ENCODE peak calls at places on chromosomes 6 and 20, in six cellular contexts. K, X, C, O, H and Q are unnamed samples. For H3K27me3, the result is how much of the 10 kb centered on the place peaks cover.

GRCh38 chr6:31781244-31782125 is 4.4 kb upstream of the VWA7 start:
- DNase-seq in O (no peak), X (no peak), H (peak), C (no peak), K (no peak), Q (no peak)

GRCh38 chr20:39004508-39004907 is 42.4 kb downstream of the DHX35 start:
- DNase-seq in C (no peak), H (no peak), X (no peak), K (no peak), O (no peak), Q (no peak)

GRCh38 chr6:36595168-36595818 is 1.1 kb downstream of the SRSF3 start:
- DNase-seq in K (peak), X (no peak), O (no peak), H (no peak), C (peak), Q (no peak)

GRCh38 chr6:98724537-98724936 is 109.8 kb upstream of the POU3F2 start:
- DNase-seq in K (no peak), X (no peak), C (no peak), H (no peak), O (no peak), Q (no peak)

GRCh38 chr6:80163754-80164187 is 57.3 kb downstream of the BCKDHB start:
- DNase-seq in X (no peak), O (no peak), H (no peak), C (no peak), K (peak), Q (no peak)

GRCh38 chr20:58438970-58439808 is 50.2 kb downstream of the VAPB start:
- DNase-seq in C (no peak), K (no peak), O (no peak), H (no peak), X (no peak), Q (no peak)

GRCh38 chr20:10447028-10447427 is 11.9 kb downstream of the SLX4IP start:
- DNase-seq in K (peak), X (peak), C (no peak), H (no peak), O (no peak), Q (no peak)

GRCh38 chr6:4909063-4909645 is 94.7 kb downstream of the RPP40 start:
- DNase-seq in O (no peak), H (no peak), C (no peak), K (no peak), X (no peak), Q (no peak)

GRCh38 chr6:130598021-130598989 is 228.9 kb upstream of the SMLR1 start:
- DNase-seq in O (no peak), C (no peak), X (no peak), H (no peak), K (peak), Q (no peak)

GRCh38 chr6:24431045-24431451 is 28.3 kb downstream of the MRS2 start:
- DNase-seq in X (no peak), O (no peak), K (peak), C (no peak), H (no peak), Q (no peak)

GRCh38 chr6:31898200-31899011 is 908 bp upstream of the EHMT2 start:
- DNase-seq in X (no peak), H (no peak), O (no peak), C (peak), K (no peak), Q (no peak)

GRCh38 chr6:163285689-163286088 is 128.8 kb upstream of the QKI start:
- DNase-seq in C (no peak), K (no peak), H (no peak), O (no peak), X (no peak), Q (no peak)

GRCh38 chr6:26044140-26045045 is 42.8 kb upstream of the HFE start:
- DNase-seq in X (peak), O (peak), H (peak), K (peak), C (peak), Q (no peak)

GRCh38 chr6:20696676-20697075 is 162.4 kb downstream of the CDKAL1 start:
- DNase-seq in H (no peak), X (no peak), K (peak), C (no peak), O (no peak), Q (no peak)

GRCh38 chr6:84623956-84624680 is 140.3 kb downstream of the TBX18 start:
- DNase-seq in H (no peak), O (no peak), K (peak), X (no peak), C (no peak), Q (no peak)

GRCh38 chr20:1820137-1821074 is 74.8 kb upstream of the SIRPA start:
- DNase-seq in O (no peak), X (no peak), H (no peak), C (no peak), K (peak), Q (no peak)

GRCh38 chr6:111709615-111710398 is 104.1 kb upstream of the TRAF3IP2 start:
- DNase-seq in X (peak), H (no peak), O (no peak), K (peak), C (peak), Q (no peak)

GRCh38 chr6:85493389-85493788 is 43.5 kb downstream of the NT5E start:
- DNase-seq in K (no peak), X (no peak), O (no peak), H (no peak), C (no peak), Q (no peak)

GRCh38 chr6:38852215-38852614 is 137.1 kb downstream of the DNAH8 start:
- DNase-seq in H (no peak), O (no peak), K (no peak), X (no peak), C (no peak), Q (no peak)
- H3K27me3 ChIP-seq in H (under half), O (under half), K (under half), X (under half), C (under half), Q (under half)

GRCh38 chr6:159977242-159978214 is 8.6 kb downstream of the IGF2R start:
- DNase-seq in X (no peak), H (no peak), O (no peak), K (no peak), C (peak), Q (no peak)
- H3K27ac ChIP-seq in X (peak), H (no peak), O (peak), K (no peak), C (peak), Q (peak)

GRCh38 chr6:6678185-6678671 is 89.7 kb downstream of the LY86 start:
- DNase-seq in H (peak), X (no peak), O (no peak), K (peak), C (no peak), Q (no peak)
- H3K27me3 ChIP-seq in H (under half), X (under half), O (under half), K (under half), C (under half), Q (under half)

DNA sequence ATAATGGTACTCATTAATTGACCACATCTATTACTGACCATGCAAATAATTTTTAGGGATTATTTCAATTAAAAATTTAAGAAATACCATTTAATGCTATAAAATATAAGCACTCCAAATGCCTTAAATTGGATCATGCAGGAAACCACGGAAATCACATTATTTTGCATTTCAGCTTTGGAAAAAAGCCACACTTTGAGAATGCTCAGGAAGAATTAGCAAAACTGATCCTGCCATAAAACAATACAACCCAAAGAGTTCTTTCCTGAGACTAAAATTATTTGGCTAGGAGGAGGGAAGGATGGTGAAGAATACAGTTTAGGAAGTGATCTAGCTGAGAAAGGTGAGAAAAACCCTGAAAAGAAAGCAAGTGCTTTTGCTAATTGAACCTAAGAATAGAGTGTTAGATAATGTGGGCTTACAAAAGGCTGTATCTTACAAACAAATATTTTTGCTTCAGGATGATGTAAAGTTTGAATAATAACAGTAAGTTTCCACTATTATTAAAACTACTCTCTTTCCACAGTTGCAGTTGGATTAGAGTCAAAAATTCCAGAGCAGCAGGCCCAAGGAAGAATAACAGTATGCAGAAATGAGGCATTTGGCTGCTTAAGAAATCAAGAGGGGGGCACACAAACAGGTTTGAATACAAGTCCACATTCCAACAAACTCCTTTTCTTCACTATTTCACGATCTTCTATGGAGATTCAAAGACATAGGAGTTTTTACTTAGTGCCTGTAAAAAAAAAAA is 565.4 kb downstream of the RFPL4B start:
- DNase-seq in H (no peak), O (no peak), X (no peak), K (no peak), C (no peak), Q (no peak)
- H3K27ac ChIP-seq in H (no peak), O (no peak), X (no peak), K (no peak), C (no peak), Q (no peak)

GRCh38 chr20:63033635-63034510 is 27.1 kb upstream of the BHLHE23 start:
- DNase-seq in H (peak), X (no peak), O (no peak), K (no peak), C (no peak), Q (no peak)

GRCh38 chr20:63031251-63032014 is 24.7 kb upstream of the BHLHE23 start:
- DNase-seq in C (no peak), K (no peak), H (peak), X (no peak), O (no peak), Q (no peak)

GRCh38 chr20:63029358-63030121 is 22.8 kb upstream of the BHLHE23 start:
- DNase-seq in H (peak), C (no peak), X (no peak), O (no peak), K (no peak), Q (no peak)

GRCh38 chr20:63032861-63033634 is 26.3 kb upstream of the BHLHE23 start:
- DNase-seq in C (no peak), X (no peak), K (no peak), H (peak), O (no peak), Q (no peak)

DNA sequence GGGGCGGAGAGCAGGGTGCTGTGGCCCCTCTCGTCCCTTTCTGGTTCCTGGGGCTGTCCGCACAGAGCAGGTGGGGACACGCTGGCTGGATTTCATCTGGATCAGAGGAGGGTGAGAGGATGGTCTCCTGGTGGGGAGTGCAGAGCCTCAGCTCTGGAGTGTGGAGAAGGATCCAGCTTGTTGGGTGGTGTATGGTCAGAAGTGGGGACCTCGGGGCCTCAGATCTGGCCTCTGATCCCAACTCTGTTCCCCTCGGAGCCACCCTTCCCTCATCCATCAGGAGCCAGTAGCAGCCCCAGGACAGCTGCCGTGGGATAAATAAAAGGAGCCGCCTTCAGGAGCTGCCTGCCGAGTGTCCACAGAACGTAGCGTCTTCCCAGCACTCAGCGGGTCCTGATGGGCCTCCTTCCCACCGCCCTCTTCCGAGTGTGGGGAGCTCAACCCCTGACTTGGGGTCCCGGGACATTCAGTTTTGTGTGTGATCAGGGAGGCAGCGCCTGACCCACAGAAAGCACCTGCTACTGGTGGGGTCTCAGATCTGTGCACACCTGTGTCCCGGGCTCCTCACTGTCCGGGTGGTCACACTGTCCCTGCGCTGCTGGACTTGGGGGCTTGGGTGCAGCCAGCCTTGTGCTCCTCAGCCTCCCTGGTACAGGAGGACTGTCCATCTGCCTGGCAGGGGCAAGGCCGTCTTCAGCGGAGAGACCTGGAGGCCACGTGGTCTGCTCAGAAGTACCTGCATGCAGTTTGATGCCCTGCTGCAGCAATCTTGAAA is 25.4 kb upstream of the BHLHE23 start:
- DNase-seq in K (no peak), C (no peak), O (no peak), H (peak), X (no peak), Q (no peak)
- H3K27me3 ChIP-seq in K (half or more), C (half or more), O (under half), H (half or more), X (under half), Q (under half)

DNA sequence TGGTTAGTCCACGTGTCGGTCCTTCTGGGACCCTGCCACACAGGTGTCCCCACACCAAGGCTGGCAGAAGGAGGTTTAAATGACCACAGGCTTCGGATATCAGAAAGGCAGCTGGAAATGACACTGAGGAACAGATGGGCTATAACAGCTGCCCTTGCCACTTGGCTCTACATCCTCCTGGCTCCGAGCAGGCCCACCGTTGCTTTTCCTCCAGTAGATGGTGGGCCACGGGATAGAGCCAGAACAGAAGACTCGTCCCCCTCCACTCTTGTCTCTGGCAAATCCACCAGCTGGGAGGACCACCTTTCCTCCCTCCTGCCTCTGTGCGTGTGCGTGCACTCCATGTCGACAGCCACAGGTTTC is 17.6 kb downstream of the WRNIP1 start:
- DNase-seq in C (no peak), X (no peak), H (no peak), K (no peak), O (no peak), Q (no peak)
- H3K27ac ChIP-seq in C (no peak), X (no peak), H (no peak), K (no peak), O (peak), Q (no peak)

GRCh38 chr6:30380464-30380863 is 35.5 kb downstream of the RPP21 start:
- DNase-seq in C (no peak), O (no peak), X (no peak), H (no peak), K (no peak), Q (no peak)

DNA sequence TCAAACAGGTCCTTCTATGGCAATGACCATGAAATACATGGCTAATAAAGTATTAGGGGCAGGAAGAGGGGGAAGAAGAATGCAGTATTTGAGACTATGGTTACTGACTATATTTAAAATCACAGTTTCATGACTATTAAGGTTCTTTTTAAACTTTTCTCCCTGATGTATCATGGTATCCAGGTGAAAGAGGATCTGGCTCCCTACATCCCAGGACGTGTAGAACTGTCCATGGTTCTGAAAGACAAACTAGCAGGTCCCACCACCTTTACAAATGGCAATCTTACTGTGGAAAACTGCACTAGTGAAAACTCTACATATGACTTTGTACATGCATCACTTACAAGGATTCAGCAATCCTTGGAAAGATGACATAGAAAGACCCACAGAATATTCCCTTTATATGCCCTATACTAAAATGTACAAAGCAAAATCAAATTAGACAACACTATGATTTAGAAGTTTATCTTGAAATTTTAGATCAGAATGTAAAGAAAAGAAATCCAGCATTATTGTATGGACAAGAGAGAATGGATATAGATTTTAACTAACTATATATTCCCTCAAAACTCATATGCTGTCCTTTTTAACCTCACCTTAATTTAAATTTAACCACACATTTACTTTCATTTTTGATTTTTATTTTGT is 33.5 kb downstream of the RPP21 start:
- DNase-seq in X (no peak), C (no peak), K (no peak), H (no peak), O (no peak), Q (no peak)
- H3K27me3 ChIP-seq in X (under half), C (under half), K (under half), H (half or more), O (under half), Q (under half)

GRCh38 chr6:39642300-39642699 is 82.9 kb downstream of the KIF6 start:
- DNase-seq in K (no peak), O (no peak), H (no peak), X (no peak), C (no peak), Q (no peak)
- H3K27ac ChIP-seq in K (no peak), O (no peak), H (no peak), X (no peak), C (no peak), Q (no peak)

GRCh38 chr20:31846793-31847138 is 1.4 kb upstream of the FOXS1 start:
- DNase-seq in O (no peak), C (no peak), X (no peak), K (no peak), H (no peak), Q (no peak)

GRCh38 chr20:31843881-31844280 is 1.5 kb downstream of the FOXS1 start:
- DNase-seq in C (no peak), X (no peak), O (no peak), K (no peak), H (no peak), Q (no peak)

GRCh38 chr20:31845300-31845863 is at the start of gene FOXS1:
- DNase-seq in C (no peak), X (no peak), O (no peak), K (peak), H (no peak), Q (peak)

GRCh38 chr20:31843288-31843687 is 2.1 kb downstream of the FOXS1 start:
- DNase-seq in H (no peak), O (no peak), C (no peak), K (no peak), X (no peak), Q (no peak)

DNA sequence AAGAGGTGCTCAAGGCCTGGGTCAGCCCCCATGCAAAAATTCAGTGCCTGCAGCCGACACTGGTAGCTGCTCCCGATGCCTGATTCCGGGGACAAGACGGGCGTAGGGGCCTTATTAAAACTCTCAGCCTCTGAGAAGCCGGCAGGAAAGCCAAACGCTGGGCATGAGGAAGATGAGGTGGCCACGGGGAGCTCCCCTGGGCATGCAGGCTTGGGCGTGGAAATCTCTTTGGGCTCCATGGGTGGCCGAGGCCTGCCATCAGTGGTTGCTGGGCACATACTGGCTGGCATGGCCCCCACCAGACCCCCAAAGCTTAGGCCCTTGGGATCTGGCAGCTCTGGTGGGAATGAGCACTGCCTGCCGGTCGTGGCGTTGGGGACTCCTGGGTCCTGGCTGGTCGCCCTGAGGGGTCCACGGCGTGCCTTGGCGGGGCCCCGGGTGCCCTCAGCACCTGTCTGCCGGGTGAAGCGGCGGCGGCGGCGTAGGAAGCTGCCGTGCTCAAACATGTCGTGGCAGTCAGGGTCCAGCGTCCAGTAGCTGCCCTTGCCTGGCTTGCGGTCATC is 586 bp downstream of the FOXS1 start:
- DNase-seq in K (no peak), O (no peak), X (no peak), H (no peak), C (no peak), Q (no peak)
- H3K27me3 ChIP-seq in K (under half), O (under half), X (under half), H (under half), C (under half), Q (under half)